ENCODE peak calls at places on chromosomes 13 and 19, in seven cellular contexts. L is astrocyte; A is CD8-positive, alpha-beta T cell; U is thoracic aorta; Y is CD4-positive, alpha-beta T cell; T is AG09309; P is fibroblast of the aortic adventitia. F is an unnamed sample.
A peak's percentile ranks its signal among the peaks of the same experiment; 100 is the strongest.

GRCh38 chr13:28375250-28375930 is 119.5 kb downstream of the FLT1 start:
- DNase-seq in U (no peak), P (no peak), T (no peak), Y (no peak), L (no peak), A (no peak), F (no peak)

GRCh38 chr19:7004313-7004931 is 16.8 kb downstream of the MBD3L2B start:
- DNase-seq in T (no peak), P (peak; percentile 42), A (no peak), U (no peak), L (no peak), Y (no peak), F (peak; percentile 10)

GRCh38 chr13:22915442-22916082 is 265.2 kb upstream of the SGCG start:
- DNase-seq in T (no peak), U (no peak), Y (no peak), A (no peak), P (peak; percentile 19), L (peak; percentile 33), F (peak; percentile 58)

GRCh38 chr19:41994994-41995958 is 1.2 kb upstream of the ATP1A3 start:
- DNase-seq in U (no peak), A (no peak), T (no peak), L (no peak), P (no peak), Y (no peak), F (no peak)

GRCh38 chr13:79645569-79645968 is 164.6 kb downstream of the NDFIP2 start:
- DNase-seq in T (no peak), L (no peak), A (no peak), P (no peak), Y (no peak), U (no peak), F (no peak)

GRCh38 chr19:5948697-5949564 is 29.0 kb downstream of the RANBP3 start:
- DNase-seq in A (no peak), Y (no peak), P (peak; percentile 54), U (no peak), L (no peak), T (no peak), F (no peak)

GRCh38 chr19:58385313-58386165 is 1.5 kb upstream of the RPS5 start:
- DNase-seq in L (no peak), T (no peak), U (no peak), Y (no peak), P (no peak), A (no peak), F (no peak)

GRCh38 chr13:30409911-30410704 is 12.2 kb upstream of the UBE2L5 start:
- DNase-seq in P (peak; percentile 93), U (no peak), L (peak; percentile 80), Y (no peak), A (no peak), T (no peak), F (no peak)

GRCh38 chr13:104289400-104289799 is 1223.2 kb upstream of the SLC10A2 start:
- DNase-seq in A (no peak), L (peak; percentile 20), T (no peak), Y (no peak), U (no peak), P (no peak), F (no peak)

DNA sequence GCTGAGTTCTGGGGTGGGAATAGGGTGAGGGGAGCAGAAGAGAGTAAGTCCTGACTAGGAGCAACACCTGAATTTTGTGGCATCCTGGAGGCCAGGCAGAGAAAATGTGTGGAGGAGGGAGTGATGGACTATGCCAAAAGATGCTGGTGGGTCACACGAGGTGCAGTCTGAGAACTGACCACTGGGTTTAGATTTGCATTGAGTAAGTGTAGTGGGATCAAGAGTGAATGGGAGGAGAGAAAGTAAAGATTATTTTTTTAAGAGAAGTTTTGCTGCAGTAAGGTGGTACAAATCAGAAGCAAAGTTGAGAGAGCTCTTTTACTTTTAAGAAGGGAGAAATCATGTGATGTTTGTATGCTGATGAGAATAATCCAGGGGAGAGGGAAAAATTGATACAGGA is 405.1 kb downstream of the DLEU7 start:
- DNase-seq in A (no peak), Y (no peak), P (no peak), T (no peak), U (no peak), L (no peak), F (no peak)
- TF ChIP-seq CTCF in A (no peak), Y (no peak), P (no peak), T (no peak), U (no peak), L (no peak), F (no peak)

GRCh38 chr19:13240312-13241022 is 90.3 kb downstream of the IER2 start:
- DNase-seq in A (no peak), Y (no peak), L (no peak), P (no peak), T (no peak), U (no peak), F (no peak)

GRCh38 chr19:13238891-13239534 is 88.8 kb downstream of the IER2 start:
- DNase-seq in Y (no peak), U (no peak), P (no peak), A (no peak), T (no peak), L (no peak), F (no peak)

GRCh38 chr19:13243971-13244370 is 93.8 kb downstream of the IER2 start:
- DNase-seq in P (peak; percentile 28), U (no peak), T (no peak), A (no peak), L (no peak), Y (no peak), F (no peak)

GRCh38 chr19:13244920-13245319 is 94.7 kb downstream of the IER2 start:
- DNase-seq in U (no peak), Y (no peak), P (no peak), T (no peak), A (no peak), L (no peak), F (no peak)

GRCh38 chr19:13241321-13242104 is 91.3 kb downstream of the IER2 start:
- DNase-seq in T (no peak), L (no peak), U (no peak), P (no peak), Y (no peak), A (peak; percentile 49), F (no peak)
- TF ChIP-seq CTCF in T (no peak), L (no peak), U (no peak), P (no peak), Y (no peak), A (no peak), F (no peak)

DNA sequence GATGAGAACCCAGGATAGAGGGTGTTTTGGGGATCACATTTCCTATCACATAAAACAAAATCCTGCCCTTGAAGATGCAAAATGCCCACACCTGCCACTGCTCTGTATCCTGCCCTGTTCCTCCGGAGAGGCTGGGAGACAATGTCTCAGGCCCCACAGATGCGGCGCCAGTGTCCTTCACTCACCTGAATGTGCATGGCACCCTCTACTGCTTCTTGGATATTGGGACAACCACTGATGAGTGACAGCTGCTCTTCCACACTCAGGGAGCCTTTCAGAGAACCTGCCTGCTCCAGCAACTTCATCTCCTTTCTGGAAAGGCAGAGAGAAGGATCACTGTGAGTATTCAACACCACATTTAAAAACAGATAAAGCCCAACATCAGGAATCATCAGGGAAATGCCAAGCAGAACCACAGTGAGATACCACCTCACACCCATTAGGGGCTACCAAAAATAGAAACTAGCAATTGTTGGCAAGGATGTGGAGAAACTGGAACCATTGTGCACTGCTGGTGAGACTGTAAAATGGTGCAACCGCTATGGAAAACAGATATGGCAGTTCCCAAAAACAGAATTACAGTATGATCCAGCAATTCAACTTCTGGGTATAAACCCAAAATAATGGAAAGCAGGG is 36.4 kb downstream of the CRYL1 start:
- DNase-seq in P (no peak), U (no peak), Y (peak; percentile 64), T (no peak), A (no peak), L (no peak), F (no peak)
- TF ChIP-seq CTCF in P (no peak), U (no peak), Y (peak; percentile 86), T (peak; percentile 69), A (no peak), L (no peak), F (no peak)

DNA sequence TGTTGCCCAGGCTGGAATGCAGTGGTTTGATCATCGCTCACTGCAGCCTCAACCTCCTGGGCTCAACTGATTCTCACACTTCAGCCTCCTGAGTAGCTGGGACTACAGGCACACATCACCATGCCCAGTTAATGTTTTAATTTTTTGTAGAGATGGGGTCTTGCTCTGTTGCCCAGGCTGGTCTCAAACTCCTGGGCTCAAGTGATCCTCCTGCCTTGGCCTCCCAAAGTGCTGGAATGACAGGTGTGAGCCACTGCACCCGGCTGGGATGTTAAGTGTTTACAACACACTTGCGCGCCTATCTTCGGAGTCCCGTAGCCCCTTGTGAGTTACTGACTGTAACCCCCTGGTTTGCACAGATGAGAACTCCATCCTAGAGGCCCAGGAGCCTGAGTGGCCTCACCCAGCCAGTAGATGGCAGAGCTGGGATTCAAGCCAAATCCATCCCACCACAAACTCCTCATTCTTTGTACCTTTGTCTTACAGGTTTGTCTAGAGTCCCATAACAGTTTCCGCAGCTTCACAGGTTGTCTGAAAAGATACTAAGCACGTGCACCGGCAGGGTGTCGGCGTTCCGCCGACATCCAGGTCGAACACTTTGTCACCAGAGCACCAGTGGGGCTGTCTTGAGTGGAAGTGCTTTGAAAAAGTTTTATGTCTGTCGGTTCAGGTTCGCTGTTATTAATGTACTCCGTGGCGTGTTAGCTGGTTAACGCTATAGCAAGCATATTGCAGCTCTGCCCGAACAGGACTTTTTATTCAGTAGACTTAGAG is 14.7 kb downstream of the MAG start:
- DNase-seq in T (no peak), P (no peak), L (no peak), U (no peak), A (no peak), Y (no peak), F (no peak)
- TF ChIP-seq CTCF in T (peak; percentile 20), P (peak; percentile 9), L (no peak), U (no peak), A (no peak), Y (no peak), F (peak; percentile 53)

DNA sequence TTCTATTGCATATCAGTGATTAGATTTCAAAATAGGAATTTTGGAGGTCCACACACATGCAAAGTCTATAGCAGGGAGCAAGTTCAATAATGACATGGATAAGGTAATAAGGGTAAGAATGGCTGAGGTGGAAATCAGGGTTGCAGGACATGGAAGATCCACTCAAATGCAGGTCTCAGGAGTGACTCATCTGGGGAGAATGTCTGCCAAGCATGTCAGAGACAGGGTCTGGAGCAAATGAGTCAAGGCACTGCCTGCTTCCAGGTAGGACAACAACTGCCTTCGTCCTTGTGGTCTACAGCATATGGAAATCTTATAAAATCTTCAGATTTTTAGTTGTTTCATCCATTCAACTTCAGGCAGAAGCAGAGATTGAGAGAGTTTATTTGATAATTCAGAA is 749.0 kb downstream of the LIG4 start:
- DNase-seq in A (no peak), T (no peak), P (peak; percentile 15), Y (no peak), L (peak; percentile 84), U (no peak), F (no peak)
- TF ChIP-seq CTCF in A (no peak), T (no peak), P (no peak), Y (no peak), L (no peak), U (no peak), F (no peak)

F was measured in neural crest cell.